ENCODE peak calls at places on chromosomes 2 and 18, in four cellular contexts. X is mesothelial cell of epicardium; T is ACHN; E is activated naive CD4-positive, alpha-beta T cell. O is an unnamed sample.

GRCh38 chr2:20471148-20471547 is 24.3 kb downstream of the RHOB start:
- DNase-seq in T (no peak), E (no peak), X (no peak), O (no peak)

GRCh38 chr18:9914334-9914583 is 443 bp downstream of the VAPA start:
- DNase-seq in E (no peak), X (no peak), T (peak), O (no peak)

GRCh38 chr2:30673127-30673526 is 134.1 kb downstream of the CAPN13 start:
- DNase-seq in E (no peak), T (no peak), X (no peak), O (no peak)

GRCh38 chr2:121472465-121472993 is 58.2 kb upstream of the RNU4ATAC start:
- DNase-seq in E (no peak), X (no peak), T (peak), O (no peak)

GRCh38 chr2:210562136-210563080 is 6.0 kb downstream of the CPS1 start:
- DNase-seq in X (no peak), E (no peak), T (no peak), O (no peak)

GRCh38 chr2:173851256-173851655 is 113.9 kb downstream of the SP3 start:
- DNase-seq in E (no peak), T (no peak), X (no peak), O (peak)

GRCh38 chr2:43848174-43848573 is 9.4 kb downstream of the ABCG8 start:
- DNase-seq in X (no peak), T (no peak), E (no peak), O (no peak)

GRCh38 chr18:28607991-28608390 is 431.1 kb upstream of the CDH2 start:
- DNase-seq in T (no peak), X (no peak), E (no peak), O (no peak)

GRCh38 chr2:118843492-118844132 is 3.8 kb downstream of the EN1 start:
- DNase-seq in X (no peak), E (no peak), T (no peak), O (no peak)

GRCh38 chr18:24420551-24420950 is 5.9 kb upstream of the IMPACT start:
- DNase-seq in E (no peak), T (no peak), X (no peak), O (no peak)

GRCh38 chr2:73063909-73064875 is 7.3 kb downstream of the SFXN5 start:
- DNase-seq in T (peak), X (no peak), E (no peak), O (no peak)

GRCh38 chr2:59183070-59183469 is 941.9 kb upstream of the FANCL start:
- DNase-seq in T (no peak), X (no peak), E (no peak), O (no peak)

GRCh38 chr2:45069711-45070664 is 60.7 kb upstream of the SIX2 start:
- DNase-seq in X (no peak), T (no peak), E (no peak), O (no peak)

GRCh38 chr2:239679755-239680154 is 278.9 kb upstream of the HDAC4 start:
- DNase-seq in T (no peak), X (no peak), E (no peak), O (no peak)

GRCh38 chr2:4188561-4188960 is 485.2 kb downstream of the DCDC2C start:
- DNase-seq in E (no peak), X (no peak), T (no peak), O (no peak)

GRCh38 chr2:219125225-219125885 is 35.3 kb downstream of the NHEJ1 start:
- DNase-seq in T (peak), X (no peak), E (no peak), O (no peak)

GRCh38 chr2:9629222-9630000 is 1.4 kb downstream of the YWHAQ start:
- DNase-seq in T (peak), E (no peak), X (no peak), O (no peak)

GRCh38 chr18:69495841-69496533 is 95.3 kb downstream of the DOK6 start:
- DNase-seq in T (no peak), E (no peak), X (no peak), O (no peak)

GRCh38 chr18:6747646-6748045 is 18.1 kb downstream of the ARHGAP28 start:
- DNase-seq in E (no peak), T (peak), X (no peak), O (no peak)

GRCh38 chr2:140308706-140309105 is 1528.5 kb upstream of the NXPH2 start:
- DNase-seq in T (no peak), E (no peak), X (no peak), O (no peak)

GRCh38 chr18:48947583-48947982 is 3.2 kb downstream of the SMAD7 start:
- DNase-seq in E (no peak), T (no peak), X (no peak), O (no peak)

GRCh38 chr2:31337197-31337596 is 77.3 kb downstream of the XDH start:
- DNase-seq in E (no peak), X (no peak), T (no peak), O (no peak)

GRCh38 chr2:106269591-106270291 is 75.6 kb upstream of the UXS1 start:
- DNase-seq in E (peak), X (no peak), T (peak), O (no peak)

GRCh38 chr18:23401400-23402347 is 51.4 kb upstream of the RIOK3 start:
- DNase-seq in X (no peak), E (no peak), T (peak), O (no peak)

GRCh38 chr2:72028996-72029395 is 118.7 kb downstream of the CYP26B1 start:
- DNase-seq in T (no peak), X (no peak), E (no peak), O (no peak)

GRCh38 chr2:160388464-160389263 is 104.9 kb downstream of the RBMS1 start:
- DNase-seq in X (no peak), T (no peak), E (no peak), O (no peak)

GRCh38 chr2:182897137-182897536 is 30.7 kb upstream of the FRZB start:
- DNase-seq in E (no peak), T (no peak), X (no peak), O (no peak)

GRCh38 chr2:39913648-39914456 is 134.8 kb upstream of the THUMPD2 start:
- DNase-seq in E (no peak), X (no peak), T (peak), O (no peak)

GRCh38 chr2:100627653-100628300 is 65.0 kb downstream of the PDCL3 start:
- DNase-seq in X (no peak), E (no peak), T (no peak), O (no peak)

GRCh38 chr2:115036818-115037217 is 594.4 kb downstream of the DPP10 start:
- DNase-seq in X (no peak), T (no peak), E (no peak), O (no peak)

GRCh38 chr2:190910341-190911136 is 29.9 kb downstream of the GLS start:
- DNase-seq in E (no peak), T (peak), X (no peak), O (no peak)

GRCh38 chr2:238860966-238861730 is 13.3 kb downstream of the TWIST2 start:
- DNase-seq in X (no peak), E (no peak), T (no peak), O (no peak)

GRCh38 chr18:31792580-31792911 is 31.9 kb upstream of the SLC25A52 start:
- DNase-seq in E (no peak), T (no peak), X (no peak), O (no peak)

O was measured in thoracic aorta.